ENCODE peak calls at places on chromosomes 2 and 18, in seven cellular contexts. W is spleen; X is aorta; F is heart left ventricle; B is testis; H is body of pancreas; M is CD4-positive, alpha-beta memory T cell. P is an unnamed sample.
A peak's percentile ranks its signal among the peaks of the same experiment; 100 is the strongest.

GRCh38 chr2:32773409-32773808 is 145.6 kb downstream of the TTC27 start:
- DNase-seq in W (no peak), X (no peak), F (no peak), B (no peak), H (no peak), M (no peak), P (no peak)

GRCh38 chr18:50468802-50469201 is 91.1 kb upstream of the MAPK4 start:
- DNase-seq in W (no peak), X (no peak), F (no peak), B (no peak), H (no peak), M (no peak), P (no peak)

GRCh38 chr2:104599802-104600510 is 254.0 kb upstream of the POU3F3 start:
- DNase-seq in W (no peak), X (no peak), F (no peak), B (no peak), H (no peak), M (no peak), P (no peak)

GRCh38 chr2:100476606-100477005 is 6.3 kb downstream of the NMS start:
- DNase-seq in W (no peak), X (no peak), F (no peak), B (no peak), H (no peak), M (no peak), P (no peak)

GRCh38 chr2:191276792-191277465 is 31.7 kb downstream of the MYO1B start:
- DNase-seq in W (no peak), X (no peak), F (no peak), B (no peak), H (no peak), M (no peak), P (no peak)

GRCh38 chr18:58417752-58418151 is 211.1 kb downstream of the ALPK2 start:
- DNase-seq in W (no peak), X (no peak), F (no peak), B (no peak), H (peak; percentile 20), M (no peak), P (no peak)

GRCh38 chr2:61970807-61971556 is 65.5 kb downstream of the COMMD1 start:
- DNase-seq in W (no peak), X (no peak), F (no peak), B (peak; percentile 48), H (no peak), M (no peak), P (no peak)

GRCh38 chr2:1911811-1912210 is 167.5 kb upstream of the PXDN start:
- DNase-seq in W (no peak), X (no peak), F (no peak), B (no peak), H (no peak), M (no peak), P (no peak)

GRCh38 chr18:24189007-24189528 is 50.2 kb downstream of the CABYR start:
- DNase-seq in W (no peak), X (no peak), F (no peak), B (no peak), H (no peak), M (no peak), P (no peak)

GRCh38 chr2:111663471-111663951 is 220.5 kb downstream of the ANAPC1 start:
- DNase-seq in W (no peak), X (no peak), F (no peak), B (no peak), H (no peak), M (no peak), P (no peak)

GRCh38 chr2:111919794-111920608 is 21.6 kb downstream of the MERTK start:
- DNase-seq in W (peak; percentile 77), X (no peak), F (peak; percentile 68), B (peak; percentile 54), H (peak; percentile 79), M (no peak), P (peak; percentile 87)

GRCh38 chr2:187553908-187554703 is at the start of gene TFPI:
- DNase-seq in W (no peak), X (no peak), F (no peak), B (peak; percentile 44), H (no peak), M (no peak), P (no peak)

GRCh38 chr2:206846854-206847834 is 81.7 kb downstream of the FASTKD2 start:
- DNase-seq in W (no peak), X (no peak), F (no peak), B (no peak), H (no peak), M (no peak), P (no peak)

GRCh38 chr2:136116813-136117390 is 1.0 kb downstream of the CXCR4 start:
- DNase-seq in W (peak; percentile 92), X (peak; percentile 79), F (peak; percentile 38), B (no peak), H (no peak), M (peak; percentile 87), P (peak; percentile 70)

GRCh38 chr2:218396688-218397501 is 2.8 kb upstream of the CTDSP1 start:
- DNase-seq in W (peak; percentile 95), X (peak; percentile 88), F (peak; percentile 88), B (peak; percentile 71), H (peak; percentile 75), M (peak; percentile 91), P (peak; percentile 88)

GRCh38 chr2:157257312-157258252 is at the start of gene GALNT5:
- DNase-seq in W (no peak), X (no peak), F (no peak), B (no peak), H (peak; percentile 12), M (peak; percentile 27), P (no peak)

GRCh38 chr2:203822240-203822639 is 45.3 kb upstream of the CTLA4 start:
- DNase-seq in W (no peak), X (no peak), F (no peak), B (no peak), H (no peak), M (no peak), P (no peak)

GRCh38 chr2:180124273-180124881 is 117.3 kb upstream of the CWC22 start:
- DNase-seq in W (no peak), X (no peak), F (no peak), B (no peak), H (no peak), M (no peak), P (no peak)

GRCh38 chr2:180130403-180130802 is 123.3 kb upstream of the CWC22 start:
- DNase-seq in W (no peak), X (no peak), F (no peak), B (no peak), H (no peak), M (no peak), P (no peak)

GRCh38 chr2:180125245-180125962 is 118.3 kb upstream of the CWC22 start:
- DNase-seq in W (no peak), X (peak; percentile 73), F (peak; percentile 54), B (peak; percentile 77), H (peak; percentile 49), M (peak; percentile 44), P (peak; percentile 39)

GRCh38 chr2:180133736-180134135 is 126.6 kb upstream of the CWC22 start:
- DNase-seq in W (no peak), X (no peak), F (no peak), B (no peak), H (no peak), M (no peak), P (no peak)

DNA sequence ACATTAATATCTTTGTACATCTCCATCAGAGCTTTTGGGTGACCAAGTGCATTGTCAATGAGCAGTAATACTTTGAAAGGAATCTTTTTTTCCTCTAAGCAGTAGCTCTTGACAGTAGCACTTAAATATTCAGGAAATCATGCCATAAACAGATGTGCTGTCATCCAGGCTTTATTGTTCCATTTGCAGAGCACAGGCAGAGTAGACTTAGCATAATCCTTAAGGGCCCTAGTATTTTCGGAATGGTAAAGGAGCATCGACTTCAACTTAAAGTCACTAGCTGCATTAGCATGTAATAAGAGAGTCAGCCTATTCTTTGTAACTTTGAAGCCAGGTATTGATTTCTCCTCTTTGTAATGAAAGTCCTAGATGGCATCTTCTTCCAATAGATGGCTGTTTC is 121.8 kb upstream of the CWC22 start:
- DNase-seq in W (no peak), X (no peak), F (no peak), B (no peak), H (no peak), M (no peak), P (no peak)
- H3K4me1 ChIP-seq in W (no peaks in the 10 kb centered on the region), X (no peaks in the 10 kb centered on the region), F (peaks cover 3% of the 10 kb centered on the region), B (no peaks in the 10 kb centered on the region), H (no peaks in the 10 kb centered on the region), M (no peaks in the 10 kb centered on the region), P (no peaks in the 10 kb centered on the region)

GRCh38 chr2:172551266-172551665 is 4.6 kb upstream of the PDK1 start:
- DNase-seq in W (no peak), X (no peak), F (no peak), B (no peak), H (no peak), M (no peak), P (no peak)
- H3K4me3 ChIP-seq in W (no peak overlapping the region), X (no peak overlapping the region), F (no peak overlapping the region), B (no peak overlapping the region), H (no peak overlapping the region), M (no peak overlapping the region), P (no peak overlapping the region)

DNA sequence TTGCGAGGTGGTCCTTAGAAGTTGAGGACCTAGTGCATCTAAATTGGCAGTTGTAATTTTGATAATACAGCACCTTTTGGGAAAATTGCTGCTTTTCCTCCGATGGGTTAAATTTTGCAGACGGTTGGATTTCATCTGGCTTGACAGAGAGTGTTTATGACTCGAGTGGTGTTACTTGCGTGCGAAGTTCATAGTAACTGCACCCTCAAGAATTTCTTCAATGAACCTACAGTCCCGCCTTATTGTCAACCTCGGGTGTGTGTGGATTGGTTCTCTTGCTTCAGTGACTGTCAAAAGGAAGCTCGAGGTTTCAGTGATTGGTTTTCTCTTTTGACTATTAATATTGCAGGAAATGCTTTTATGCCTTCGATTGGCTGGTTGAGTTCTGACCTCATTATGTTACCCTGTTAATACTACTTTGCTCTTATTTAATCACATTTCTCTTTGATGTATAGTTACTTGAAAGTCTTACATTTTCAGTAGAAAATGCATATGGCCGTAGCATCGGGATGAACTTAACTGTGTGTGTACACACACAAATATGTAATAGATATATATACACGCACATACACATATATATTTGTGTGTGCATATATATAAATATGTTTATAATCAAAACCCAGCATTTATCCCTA is 1.5 kb downstream of the EPC2 start:
- DNase-seq in W (no peak), X (no peak), F (peak; percentile 49), B (peak; percentile 69), H (peak; percentile 29), M (peak; percentile 91), P (no peak)
- H3K4me1 ChIP-seq in W (peaks cover 67% of the 10 kb centered on the region), X (peaks cover 4% of the 10 kb centered on the region), F (peaks cover 52% of the 10 kb centered on the region), B (peaks cover 18% of the 10 kb centered on the region), H (peaks cover 25% of the 10 kb centered on the region), M (peaks cover 59% of the 10 kb centered on the region), P (peaks cover 71% of the 10 kb centered on the region)

GRCh38 chr2:159714586-159714930 is 2.3 kb downstream of the MARCHF7 start:
- DNase-seq in W (no peak), X (no peak), F (no peak), B (no peak), H (no peak), M (no peak), P (no peak)
- H3K4me3 ChIP-seq in W (no peak overlapping the region), X (no peak overlapping the region), F (no peak overlapping the region), B (no peak overlapping the region), H (no peak overlapping the region), M (peak overlapping the region; percentile 31), P (peak overlapping the region; percentile 80)

GRCh38 chr18:55488473-55488872 is 99.5 kb downstream of the TCF4 start:
- DNase-seq in W (no peak), X (no peak), F (no peak), B (no peak), H (no peak), M (no peak), P (no peak)
- H3K4me1 ChIP-seq in W (peaks cover 9% of the 10 kb centered on the region), X (no peaks in the 10 kb centered on the region), F (peaks cover 23% of the 10 kb centered on the region), B (peaks cover 4% of the 10 kb centered on the region), H (no peaks in the 10 kb centered on the region), M (no peaks in the 10 kb centered on the region), P (no peaks in the 10 kb centered on the region)

P was measured in left lung.